ENCODE peak calls at places on chromosomes 12 and 14, in four cellular contexts. C, S, N and E are unnamed samples.

GRCh38 chr12:12835378-12836145 is 22.4 kb downstream of the DDX47 start:
- DNase-seq in N (peak; percentile 98), S (no peak), C (peak; percentile 97), E (no peak)

GRCh38 chr12:70661762-70662161 is 24.5 kb upstream of the PTPRB start:
- DNase-seq in N (peak; percentile 88), S (no peak), C (no peak), E (no peak)

GRCh38 chr14:81164167-81164774 is 56.5 kb downstream of the GTF2A1 start:
- DNase-seq in C (peak; percentile 57), S (no peak), N (peak; percentile 85), E (peak; percentile 15)

GRCh38 chr12:54950071-54950727 is 34.4 kb downstream of the TESPA1 start:
- DNase-seq in N (no peak), S (no peak), C (no peak), E (no peak)

GRCh38 chr12:104504151-104504550 is 47.4 kb downstream of the CHST11 start:
- DNase-seq in C (no peak), S (no peak), N (no peak), E (no peak)

GRCh38 chr14:57736391-57736790 is 129.5 kb downstream of the SLC35F4 start:
- DNase-seq in S (no peak), C (no peak), N (peak; percentile 68), E (no peak)

GRCh38 chr12:89984846-89985245 is 276.2 kb upstream of the ATP2B1 start:
- DNase-seq in S (no peak), N (no peak), C (no peak), E (no peak)

GRCh38 chr12:29599397-29599796 is 101.9 kb upstream of the OVCH1 start:
- DNase-seq in S (no peak), C (no peak), N (no peak), E (no peak)

GRCh38 chr14:65255029-65255545 is 152.8 kb upstream of the MAX start:
- DNase-seq in N (peak; percentile 97), S (no peak), C (peak; percentile 72), E (no peak)

GRCh38 chr14:35341454-35342159 is 49.4 kb downstream of the PSMA6 start:
- DNase-seq in S (peak; percentile 94), C (peak; percentile 78), N (peak; percentile 90), E (peak; percentile 51)

GRCh38 chr12:105569886-105570285 is 239.4 kb downstream of the C12orf75 start:
- DNase-seq in C (no peak), S (no peak), N (no peak), E (no peak)

GRCh38 chr12:113967368-113967767 is 1.2 kb upstream of the RBM19 start:
- DNase-seq in N (no peak), C (no peak), S (no peak), E (no peak)

GRCh38 chr12:124430491-124430890 is 135.6 kb downstream of the RFLNA start:
- DNase-seq in N (no peak), C (no peak), S (no peak), E (no peak)

GRCh38 chr12:116659771-116660481 is 77.9 kb downstream of the SPRING1 start:
- DNase-seq in N (peak; percentile 68), S (no peak), C (no peak), E (no peak)

GRCh38 chr14:39432619-39433451 is 602 bp upstream of the FBXO33 start:
- DNase-seq in S (peak; percentile 98), C (peak; percentile 84), N (peak; percentile 90), E (no peak)

GRCh38 chr12:1939316-1939715 is 20.9 kb upstream of the CACNA2D4 start:
- DNase-seq in C (no peak), N (no peak), S (no peak), E (no peak)

GRCh38 chr12:56189336-56189917 is at the start of gene SMARCC2:
- DNase-seq in S (peak; percentile 97), C (peak; percentile 91), N (peak; percentile 75), E (peak; percentile 65)

DNA sequence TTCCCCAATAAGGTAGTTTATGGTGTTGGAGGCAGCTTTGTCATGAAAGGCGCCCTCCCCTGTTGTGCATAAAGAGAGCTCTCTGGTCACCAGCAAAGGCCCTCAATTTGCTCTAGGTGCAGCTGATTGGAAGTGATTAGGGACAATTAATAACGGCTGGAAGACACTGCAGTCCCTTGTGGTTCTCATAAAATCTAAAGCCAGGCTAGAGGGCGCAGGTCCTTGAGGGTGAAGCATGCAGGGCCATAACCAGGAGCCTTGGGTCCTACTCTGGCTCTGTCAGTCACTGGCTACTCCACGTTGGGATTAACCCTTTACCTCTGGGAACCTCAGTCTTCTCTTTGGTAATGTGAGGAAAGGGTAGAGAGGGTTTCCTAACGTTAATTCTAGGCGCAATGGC is 1.9 kb downstream of the DAAM1 start:
- DNase-seq in C (no peak), N (no peak), S (no peak), E (no peak)
- H3K27ac ChIP-seq in C (peak overlapping the region; percentile 90), N (peak overlapping the region; percentile 94), S (peak overlapping the region; percentile 96), E (no peak overlapping the region)

GRCh38 chr14:105486333-105486973 is at the start of gene CRIP1:
- DNase-seq in N (no peak), C (no peak), S (no peak), E (no peak)
- H3K27ac ChIP-seq in N (no peak within 1 kb of the TSS), C (peak within 1 kb of the TSS; percentile 100), S (peak within 1 kb of the TSS; percentile 86), E (no peak within 1 kb of the TSS)

DNA sequence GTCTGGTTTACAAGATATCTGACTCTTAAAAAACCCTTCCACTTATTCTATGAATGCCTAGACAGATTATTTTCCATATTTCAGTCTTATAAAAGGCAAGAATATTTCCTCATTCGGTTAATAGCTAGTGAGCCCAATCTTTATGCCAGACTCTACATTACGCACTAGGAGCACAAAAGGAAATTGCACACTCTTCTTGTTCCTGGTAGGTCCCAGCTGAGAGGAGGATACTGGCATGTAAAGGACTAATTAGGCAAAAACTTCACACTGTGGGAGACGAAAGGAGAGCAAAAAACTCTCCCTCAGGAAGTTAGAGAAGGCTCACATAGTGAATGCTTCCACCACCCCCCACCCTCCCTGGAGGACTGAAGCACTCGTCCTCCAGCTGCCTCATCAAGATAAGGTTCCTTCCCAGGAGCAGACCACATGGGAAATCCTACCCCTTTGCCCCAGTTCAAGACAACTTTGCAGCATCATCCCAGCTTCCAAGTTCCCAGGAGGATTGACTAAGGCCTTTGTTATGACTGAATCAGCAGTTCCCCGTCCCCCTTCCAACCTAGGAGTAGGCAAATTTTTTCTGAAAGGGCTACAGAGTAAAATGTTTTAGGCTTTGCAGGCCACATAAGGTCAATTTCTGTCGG is 14.5 kb downstream of the CAPZA3 start:
- DNase-seq in C (no peak), N (no peak), S (no peak), E (peak; percentile 64)
- H3K27ac ChIP-seq in C (no peak overlapping the region), N (no peak overlapping the region), S (no peak overlapping the region), E (no peak overlapping the region)

GRCh38 chr12:101881228-101881627 is 3.8 kb downstream of the DRAM1 start:
- DNase-seq in C (no peak), N (no peak), S (no peak), E (no peak)
- H3K27ac ChIP-seq in C (no peak overlapping the region), N (no peak overlapping the region), S (no peak overlapping the region), E (no peak overlapping the region)

GRCh38 chr12:15273896-15274295 is 48.4 kb upstream of the PTPRO start:
- DNase-seq in C (no peak), N (no peak), S (no peak), E (no peak)

GRCh38 chr12:15276088-15276698 is 46.1 kb upstream of the PTPRO start:
- DNase-seq in N (peak; percentile 48), C (peak; percentile 39), S (no peak), E (no peak)

GRCh38 chr12:15280930-15281329 is 41.4 kb upstream of the PTPRO start:
- DNase-seq in C (no peak), S (no peak), N (no peak), E (no peak)

GRCh38 chr12:15274561-15274967 is 47.7 kb upstream of the PTPRO start:
- DNase-seq in C (peak; percentile 74), N (peak; percentile 85), S (no peak), E (no peak)

DNA sequence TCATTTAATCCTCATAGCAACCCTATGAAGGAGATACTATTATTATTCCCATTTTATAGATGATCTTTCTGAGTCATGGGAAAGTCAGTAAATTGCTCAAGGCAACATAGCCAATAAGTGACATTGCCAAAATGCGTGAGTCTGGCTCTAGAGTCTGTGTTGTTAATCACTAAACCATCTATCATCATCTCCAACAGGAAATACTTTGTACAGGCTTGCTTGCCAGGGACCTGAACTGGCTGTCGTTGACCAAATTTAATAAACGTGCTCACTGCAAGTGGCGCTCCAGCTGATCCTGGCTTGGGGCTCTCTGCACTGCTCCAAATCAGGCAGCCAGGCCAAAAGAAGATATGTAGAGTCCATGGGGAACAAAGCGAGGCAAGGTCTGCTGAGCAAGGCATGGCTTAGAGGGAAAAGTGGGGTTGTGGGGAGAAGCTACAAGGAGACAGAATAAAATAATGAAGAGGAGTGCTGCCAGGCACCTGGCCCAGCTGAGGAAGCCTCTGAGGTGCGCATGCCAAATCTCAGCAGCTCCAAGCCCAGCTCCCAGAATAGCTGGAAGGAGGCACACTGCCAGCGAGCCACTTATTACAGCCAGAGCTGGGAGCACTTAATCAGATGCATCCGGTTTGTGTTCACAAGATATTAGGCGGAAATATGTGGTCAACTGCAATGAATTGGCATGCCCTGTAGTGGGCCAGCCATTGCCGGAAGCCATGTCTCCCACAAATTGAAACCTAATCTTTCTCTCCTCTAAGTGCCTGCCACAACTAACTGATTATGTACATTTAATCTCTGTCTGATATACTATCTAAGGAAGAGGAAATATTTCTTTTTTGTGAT is 43.3 kb upstream of the PTPRO start:
- DNase-seq in S (peak; percentile 77), C (peak; percentile 72), N (peak; percentile 87), E (no peak)
- H3K27ac ChIP-seq in S (peak overlapping the region; percentile 64), C (peak overlapping the region; percentile 96), N (peak overlapping the region; percentile 72), E (no peak overlapping the region)